ENCODE peak calls at places on chromosome 13, in ten cellular contexts. One of them, this sample, is unnamed.
A peak's percentile ranks its signal among the peaks of the same experiment; 100 is the strongest.

GRCh38 chr13:22432690-22433089 is 748.1 kb upstream of the SGCG start:
- DNase-seq in NCI-H446: no peak
- DNase-seq in NCI-H1092 treated with DMSO at 0.1 percent for 48 hours: no peak
- DNase-seq in activated gamma-delta T cell: no peak
- DNase-seq in effector CD4-positive, alpha-beta T cell: no peak
- DNase-seq in NCI-H2029 treated with DMSO at 0.1 percent for 48 hours: no peak
- DNase-seq in posterior cingulate gyrus: no peak
- DNase-seq in NCI-H774: no peak
- DNase-seq in AG09309: no peak
- DNase-seq in naive B cell: no peak
- DNase-seq in this sample: no peak

GRCh38 chr13:76812971-76813691 is 73.1 kb downstream of the KCTD12 start:
- DNase-seq in effector CD4-positive, alpha-beta T cell: no peak
- DNase-seq in NCI-H446: no peak
- DNase-seq in activated gamma-delta T cell: no peak
- DNase-seq in posterior cingulate gyrus: no peak
- DNase-seq in NCI-H774: no peak
- DNase-seq in naive B cell: no peak
- DNase-seq in AG09309: no peak
- DNase-seq in NCI-H2029 treated with DMSO at 0.1 percent for 48 hours: no peak
- DNase-seq in NCI-H1092 treated with DMSO at 0.1 percent for 48 hours: no peak
- DNase-seq in this sample: peak; percentile 66

GRCh38 chr13:112012004-112012704 is 54.8 kb upstream of the SOX1 start:
- DNase-seq in AG09309: no peak
- DNase-seq in NCI-H446: no peak
- DNase-seq in NCI-H774: no peak
- DNase-seq in NCI-H2029 treated with DMSO at 0.1 percent for 48 hours: no peak
- DNase-seq in activated gamma-delta T cell: no peak
- DNase-seq in NCI-H1092 treated with DMSO at 0.1 percent for 48 hours: no peak
- DNase-seq in effector CD4-positive, alpha-beta T cell: no peak
- DNase-seq in posterior cingulate gyrus: peak; percentile 72
- DNase-seq in naive B cell: no peak
- DNase-seq in this sample: no peak

GRCh38 chr13:49220035-49220855 is at the start of gene MLNR:
- DNase-seq in NCI-H774: no peak
- DNase-seq in AG09309: no peak
- DNase-seq in activated gamma-delta T cell: peak; percentile 16
- DNase-seq in NCI-H1092 treated with DMSO at 0.1 percent for 48 hours: peak; percentile 18
- DNase-seq in NCI-H2029 treated with DMSO at 0.1 percent for 48 hours: no peak
- DNase-seq in posterior cingulate gyrus: no peak
- DNase-seq in naive B cell: peak; percentile 37
- DNase-seq in effector CD4-positive, alpha-beta T cell: peak; percentile 18
- DNase-seq in NCI-H446: no peak
- DNase-seq in this sample: peak; percentile 57

GRCh38 chr13:93603043-93603442 is 376.4 kb downstream of the GPC6 start:
- DNase-seq in effector CD4-positive, alpha-beta T cell: no peak
- DNase-seq in naive B cell: no peak
- DNase-seq in NCI-H446: no peak
- DNase-seq in activated gamma-delta T cell: no peak
- DNase-seq in posterior cingulate gyrus: no peak
- DNase-seq in AG09309: peak; percentile 87
- DNase-seq in NCI-H774: no peak
- DNase-seq in NCI-H1092 treated with DMSO at 0.1 percent for 48 hours: no peak
- DNase-seq in NCI-H2029 treated with DMSO at 0.1 percent for 48 hours: no peak
- DNase-seq in this sample: no peak

GRCh38 chr13:50116430-50116973 is 101.3 kb downstream of the KCNRG start:
- DNase-seq in NCI-H446: no peak
- DNase-seq in AG09309: no peak
- DNase-seq in NCI-H1092 treated with DMSO at 0.1 percent for 48 hours: no peak
- DNase-seq in activated gamma-delta T cell: no peak
- DNase-seq in NCI-H774: no peak
- DNase-seq in naive B cell: no peak
- DNase-seq in posterior cingulate gyrus: no peak
- DNase-seq in NCI-H2029 treated with DMSO at 0.1 percent for 48 hours: no peak
- DNase-seq in effector CD4-positive, alpha-beta T cell: no peak
- DNase-seq in this sample: no peak

GRCh38 chr13:52707375-52707774 is 32.2 kb downstream of the CNMD start:
- DNase-seq in AG09309: no peak
- DNase-seq in NCI-H774: no peak
- DNase-seq in NCI-H446: no peak
- DNase-seq in naive B cell: no peak
- DNase-seq in NCI-H2029 treated with DMSO at 0.1 percent for 48 hours: no peak
- DNase-seq in posterior cingulate gyrus: no peak
- DNase-seq in activated gamma-delta T cell: no peak
- DNase-seq in effector CD4-positive, alpha-beta T cell: no peak
- DNase-seq in NCI-H1092 treated with DMSO at 0.1 percent for 48 hours: peak; percentile 40
- DNase-seq in this sample: peak; percentile 81

GRCh38 chr13:54989418-54989817 is 1960.8 kb downstream of the OLFM4 start:
- DNase-seq in effector CD4-positive, alpha-beta T cell: no peak
- DNase-seq in activated gamma-delta T cell: no peak
- DNase-seq in posterior cingulate gyrus: no peak
- DNase-seq in naive B cell: no peak
- DNase-seq in AG09309: no peak
- DNase-seq in NCI-H446: no peak
- DNase-seq in NCI-H774: no peak
- DNase-seq in NCI-H1092 treated with DMSO at 0.1 percent for 48 hours: no peak
- DNase-seq in NCI-H2029 treated with DMSO at 0.1 percent for 48 hours: no peak
- DNase-seq in this sample: no peak

GRCh38 chr13:30159446-30159839 is 147.9 kb downstream of the KATNAL1 start:
- DNase-seq in NCI-H2029 treated with DMSO at 0.1 percent for 48 hours: no peak
- DNase-seq in NCI-H1092 treated with DMSO at 0.1 percent for 48 hours: no peak
- DNase-seq in AG09309: peak; percentile 54
- DNase-seq in effector CD4-positive, alpha-beta T cell: no peak
- DNase-seq in activated gamma-delta T cell: no peak
- DNase-seq in posterior cingulate gyrus: peak; percentile 1
- DNase-seq in naive B cell: no peak
- DNase-seq in NCI-H446: no peak
- DNase-seq in NCI-H774: no peak
- DNase-seq in this sample: no peak

GRCh38 chr13:91375119-91375729 is 23.2 kb upstream of the GPC5 start:
- DNase-seq in posterior cingulate gyrus: no peak
- DNase-seq in NCI-H774: no peak
- DNase-seq in naive B cell: peak; percentile 31
- DNase-seq in AG09309: no peak
- DNase-seq in NCI-H1092 treated with DMSO at 0.1 percent for 48 hours: no peak
- DNase-seq in effector CD4-positive, alpha-beta T cell: no peak
- DNase-seq in NCI-H2029 treated with DMSO at 0.1 percent for 48 hours: no peak
- DNase-seq in NCI-H446: no peak
- DNase-seq in activated gamma-delta T cell: no peak
- DNase-seq in this sample: peak; percentile 14

GRCh38 chr13:42246541-42246940 is 25.4 kb upstream of the AKAP11 start:
- DNase-seq in NCI-H1092 treated with DMSO at 0.1 percent for 48 hours: no peak
- DNase-seq in posterior cingulate gyrus: no peak
- DNase-seq in naive B cell: no peak
- DNase-seq in activated gamma-delta T cell: no peak
- DNase-seq in NCI-H446: no peak
- DNase-seq in effector CD4-positive, alpha-beta T cell: no peak
- DNase-seq in NCI-H774: no peak
- DNase-seq in AG09309: no peak
- DNase-seq in NCI-H2029 treated with DMSO at 0.1 percent for 48 hours: no peak
- DNase-seq in this sample: no peak

GRCh38 chr13:95288899-95289500 is 12.3 kb downstream of the ABCC4 start:
- DNase-seq in NCI-H2029 treated with DMSO at 0.1 percent for 48 hours: no peak
- DNase-seq in activated gamma-delta T cell: no peak
- DNase-seq in NCI-H774: no peak
- DNase-seq in NCI-H446: no peak
- DNase-seq in naive B cell: no peak
- DNase-seq in effector CD4-positive, alpha-beta T cell: no peak
- DNase-seq in NCI-H1092 treated with DMSO at 0.1 percent for 48 hours: no peak
- DNase-seq in posterior cingulate gyrus: no peak
- DNase-seq in AG09309: no peak
- DNase-seq in this sample: no peak

GRCh38 chr13:95300625-95301134 is 571 bp downstream of the ABCC4 start:
- DNase-seq in effector CD4-positive, alpha-beta T cell: peak; percentile 10
- DNase-seq in NCI-H446: no peak
- DNase-seq in naive B cell: peak; percentile 20
- DNase-seq in activated gamma-delta T cell: peak; percentile 23
- DNase-seq in NCI-H1092 treated with DMSO at 0.1 percent for 48 hours: peak; percentile 76
- DNase-seq in AG09309: no peak
- DNase-seq in posterior cingulate gyrus: peak; percentile 87
- DNase-seq in NCI-H774: no peak
- DNase-seq in NCI-H2029 treated with DMSO at 0.1 percent for 48 hours: no peak
- DNase-seq in this sample: peak; percentile 67

GRCh38 chr13:73776137-73776785 is 357.9 kb downstream of the KLF12 start:
- DNase-seq in AG09309: no peak
- DNase-seq in NCI-H1092 treated with DMSO at 0.1 percent for 48 hours: no peak
- DNase-seq in NCI-H774: no peak
- DNase-seq in naive B cell: no peak
- DNase-seq in effector CD4-positive, alpha-beta T cell: no peak
- DNase-seq in posterior cingulate gyrus: no peak
- DNase-seq in NCI-H2029 treated with DMSO at 0.1 percent for 48 hours: no peak
- DNase-seq in NCI-H446: no peak
- DNase-seq in activated gamma-delta T cell: no peak
- DNase-seq in this sample: no peak

GRCh38 chr13:102317593-102317992 is 84.3 kb downstream of the FGF14 start:
- DNase-seq in NCI-H446: no peak
- DNase-seq in AG09309: no peak
- DNase-seq in naive B cell: no peak
- DNase-seq in NCI-H774: no peak
- DNase-seq in posterior cingulate gyrus: peak; percentile 78
- DNase-seq in activated gamma-delta T cell: no peak
- DNase-seq in NCI-H2029 treated with DMSO at 0.1 percent for 48 hours: no peak
- DNase-seq in effector CD4-positive, alpha-beta T cell: no peak
- DNase-seq in NCI-H1092 treated with DMSO at 0.1 percent for 48 hours: no peak
- DNase-seq in this sample: no peak

GRCh38 chr13:46211116-46211515 is 612 bp upstream of the LRRC63 start:
- DNase-seq in AG09309: no peak
- DNase-seq in NCI-H446: no peak
- DNase-seq in posterior cingulate gyrus: no peak
- DNase-seq in effector CD4-positive, alpha-beta T cell: peak; percentile 14
- DNase-seq in NCI-H2029 treated with DMSO at 0.1 percent for 48 hours: no peak
- DNase-seq in activated gamma-delta T cell: no peak
- DNase-seq in NCI-H1092 treated with DMSO at 0.1 percent for 48 hours: peak; percentile 27
- DNase-seq in NCI-H774: no peak
- DNase-seq in naive B cell: peak; percentile 21
- DNase-seq in this sample: no peak

GRCh38 chr13:99275093-99275469 is 16.9 kb upstream of the GPR18 start:
- DNase-seq in activated gamma-delta T cell: no peak
- DNase-seq in AG09309: peak; percentile 29
- DNase-seq in NCI-H2029 treated with DMSO at 0.1 percent for 48 hours: no peak
- DNase-seq in naive B cell: no peak
- DNase-seq in effector CD4-positive, alpha-beta T cell: peak; percentile 26
- DNase-seq in NCI-H1092 treated with DMSO at 0.1 percent for 48 hours: no peak
- DNase-seq in NCI-H774: no peak
- DNase-seq in posterior cingulate gyrus: no peak
- DNase-seq in NCI-H446: no peak
- DNase-seq in this sample: no peak

GRCh38 chr13:73598021-73598712 is 536.0 kb downstream of the KLF12 start:
- DNase-seq in effector CD4-positive, alpha-beta T cell: no peak
- DNase-seq in AG09309: no peak
- DNase-seq in NCI-H446: no peak
- DNase-seq in NCI-H774: no peak
- DNase-seq in activated gamma-delta T cell: no peak
- DNase-seq in posterior cingulate gyrus: no peak
- DNase-seq in NCI-H2029 treated with DMSO at 0.1 percent for 48 hours: no peak
- DNase-seq in NCI-H1092 treated with DMSO at 0.1 percent for 48 hours: no peak
- DNase-seq in naive B cell: no peak
- DNase-seq in this sample: no peak

GRCh38 chr13:34290661-34291060 is 472.7 kb downstream of the RFC3 start:
- DNase-seq in posterior cingulate gyrus: no peak
- DNase-seq in AG09309: no peak
- DNase-seq in NCI-H2029 treated with DMSO at 0.1 percent for 48 hours: no peak
- DNase-seq in naive B cell: no peak
- DNase-seq in effector CD4-positive, alpha-beta T cell: no peak
- DNase-seq in NCI-H1092 treated with DMSO at 0.1 percent for 48 hours: no peak
- DNase-seq in NCI-H774: no peak
- DNase-seq in activated gamma-delta T cell: no peak
- DNase-seq in NCI-H446: no peak
- DNase-seq in this sample: no peak

GRCh38 chr13:98054301-98054700 is 88.6 kb upstream of the FARP1 start:
- DNase-seq in posterior cingulate gyrus: no peak
- DNase-seq in NCI-H446: no peak
- DNase-seq in naive B cell: no peak
- DNase-seq in AG09309: no peak
- DNase-seq in effector CD4-positive, alpha-beta T cell: no peak
- DNase-seq in NCI-H2029 treated with DMSO at 0.1 percent for 48 hours: no peak
- DNase-seq in activated gamma-delta T cell: no peak
- DNase-seq in NCI-H1092 treated with DMSO at 0.1 percent for 48 hours: no peak
- DNase-seq in NCI-H774: no peak
- DNase-seq in this sample: peak; percentile 14

GRCh38 chr13:44818428-44818827 is 170.8 kb downstream of the NUFIP1 start:
- DNase-seq in NCI-H774: no peak
- DNase-seq in naive B cell: no peak
- DNase-seq in NCI-H1092 treated with DMSO at 0.1 percent for 48 hours: peak; percentile 24
- DNase-seq in posterior cingulate gyrus: no peak
- DNase-seq in activated gamma-delta T cell: no peak
- DNase-seq in NCI-H2029 treated with DMSO at 0.1 percent for 48 hours: no peak
- DNase-seq in AG09309: no peak
- DNase-seq in effector CD4-positive, alpha-beta T cell: no peak
- DNase-seq in NCI-H446: no peak
- DNase-seq in this sample: peak; percentile 36

GRCh38 chr13:78247362-78247761 is 328.7 kb upstream of the EDNRB start:
- DNase-seq in NCI-H774: no peak
- DNase-seq in NCI-H446: no peak
- DNase-seq in effector CD4-positive, alpha-beta T cell: no peak
- DNase-seq in activated gamma-delta T cell: no peak
- DNase-seq in naive B cell: no peak
- DNase-seq in posterior cingulate gyrus: no peak
- DNase-seq in AG09309: no peak
- DNase-seq in NCI-H2029 treated with DMSO at 0.1 percent for 48 hours: no peak
- DNase-seq in NCI-H1092 treated with DMSO at 0.1 percent for 48 hours: peak; percentile 39
- DNase-seq in this sample: no peak

GRCh38 chr13:33110713-33111413 is 94.6 kb downstream of the KL start:
- DNase-seq in AG09309: no peak
- DNase-seq in NCI-H446: no peak
- DNase-seq in effector CD4-positive, alpha-beta T cell: no peak
- DNase-seq in NCI-H2029 treated with DMSO at 0.1 percent for 48 hours: no peak
- DNase-seq in posterior cingulate gyrus: no peak
- DNase-seq in NCI-H1092 treated with DMSO at 0.1 percent for 48 hours: no peak
- DNase-seq in naive B cell: peak; percentile 24
- DNase-seq in activated gamma-delta T cell: no peak
- DNase-seq in NCI-H774: no peak
- DNase-seq in this sample: no peak

GRCh38 chr13:52846567-52847321 is 1.7 kb downstream of the PCDH8 start:
- DNase-seq in posterior cingulate gyrus: peak; percentile 84
- DNase-seq in NCI-H2029 treated with DMSO at 0.1 percent for 48 hours: no peak
- DNase-seq in effector CD4-positive, alpha-beta T cell: no peak
- DNase-seq in naive B cell: no peak
- DNase-seq in NCI-H774: no peak
- DNase-seq in activated gamma-delta T cell: no peak
- DNase-seq in NCI-H446: no peak
- DNase-seq in NCI-H1092 treated with DMSO at 0.1 percent for 48 hours: no peak
- DNase-seq in AG09309: no peak
- DNase-seq in this sample: no peak

GRCh38 chr13:48749699-48750473 is 96.2 kb downstream of the CYSLTR2 start:
- DNase-seq in NCI-H1092 treated with DMSO at 0.1 percent for 48 hours: no peak
- DNase-seq in NCI-H2029 treated with DMSO at 0.1 percent for 48 hours: no peak
- DNase-seq in naive B cell: no peak
- DNase-seq in NCI-H774: no peak
- DNase-seq in effector CD4-positive, alpha-beta T cell: peak; percentile 25
- DNase-seq in activated gamma-delta T cell: no peak
- DNase-seq in AG09309: peak; percentile 92
- DNase-seq in posterior cingulate gyrus: no peak
- DNase-seq in NCI-H446: no peak
- DNase-seq in this sample: peak; percentile 33

GRCh38 chr13:95569966-95570365 is 17.4 kb downstream of the CLDN10 start:
- DNase-seq in effector CD4-positive, alpha-beta T cell: no peak
- DNase-seq in posterior cingulate gyrus: no peak
- DNase-seq in NCI-H774: no peak
- DNase-seq in naive B cell: no peak
- DNase-seq in AG09309: no peak
- DNase-seq in NCI-H1092 treated with DMSO at 0.1 percent for 48 hours: no peak
- DNase-seq in activated gamma-delta T cell: no peak
- DNase-seq in NCI-H446: no peak
- DNase-seq in NCI-H2029 treated with DMSO at 0.1 percent for 48 hours: no peak
- DNase-seq in this sample: no peak

GRCh38 chr13:79395881-79396280 is 10.2 kb downstream of the RBM26 start:
- DNase-seq in NCI-H774: no peak
- DNase-seq in AG09309: no peak
- DNase-seq in NCI-H1092 treated with DMSO at 0.1 percent for 48 hours: no peak
- DNase-seq in naive B cell: no peak
- DNase-seq in NCI-H446: no peak
- DNase-seq in NCI-H2029 treated with DMSO at 0.1 percent for 48 hours: no peak
- DNase-seq in effector CD4-positive, alpha-beta T cell: no peak
- DNase-seq in posterior cingulate gyrus: no peak
- DNase-seq in activated gamma-delta T cell: no peak
- DNase-seq in this sample: no peak

GRCh38 chr13:89554801-89555200 is 1792.7 kb upstream of the MIR17HG start:
- DNase-seq in effector CD4-positive, alpha-beta T cell: no peak
- DNase-seq in posterior cingulate gyrus: no peak
- DNase-seq in NCI-H774: peak; percentile 43
- DNase-seq in NCI-H446: no peak
- DNase-seq in NCI-H2029 treated with DMSO at 0.1 percent for 48 hours: no peak
- DNase-seq in naive B cell: no peak
- DNase-seq in AG09309: no peak
- DNase-seq in NCI-H1092 treated with DMSO at 0.1 percent for 48 hours: peak; percentile 91
- DNase-seq in activated gamma-delta T cell: no peak
- DNase-seq in this sample: peak; percentile 60

This sample was measured in NCI-H146.